ENCODE peak calls at places on chromosomes 5 and 9, in five cellular contexts. X is IMR-90, W is GM23248, G is tibial artery, H is right cardiac atrium. E is an unnamed sample.

GRCh38 chr5:142784405-142784955 is 14.3 kb downstream of the ARHGAP26 start:
- DNase-seq in X (no peak), W (peak; percentile 39), G (no peak), H (no peak), E (no peak)

GRCh38 chr5:180670157-180670556 is 20.8 kb upstream of the FLT4 start:
- DNase-seq in X (no peak), W (no peak), G (no peak), H (no peak), E (no peak)

GRCh38 chr9:68685770-68686169 is 19.3 kb upstream of the PIP5K1B start:
- DNase-seq in X (no peak), W (peak; percentile 10), G (no peak), H (no peak), E (no peak)

GRCh38 chr5:14267166-14267838 is 124.2 kb downstream of the TRIO start:
- DNase-seq in X (no peak), W (no peak), G (no peak), H (no peak), E (no peak)

GRCh38 chr9:133528001-133528886 is 3.5 kb upstream of the MYMK start:
- DNase-seq in X (no peak), W (no peak), G (no peak), H (no peak), E (no peak)

GRCh38 chr5:37889612-37890317 is 49.9 kb upstream of the GDNF start:
- DNase-seq in X (peak; percentile 88), W (peak; percentile 91), G (no peak), H (no peak), E (peak; percentile 89)

GRCh38 chr9:21831841-21832509 is 29.5 kb downstream of the MTAP start:
- DNase-seq in X (peak; percentile 98), W (peak; percentile 95), G (no peak), H (no peak), E (no peak)

GRCh38 chr9:97389249-97389648 is 22.6 kb upstream of the TDRD7 start:
- DNase-seq in X (no peak), W (no peak), G (no peak), H (no peak), E (no peak)

GRCh38 chr9:89801723-89802680 is 197.2 kb downstream of the GADD45G start:
- DNase-seq in X (no peak), W (no peak), G (no peak), H (peak; percentile 10), E (no peak)

GRCh38 chr9:123999668-124000067 is 11.9 kb upstream of the LHX2 start:
- DNase-seq in X (no peak), W (no peak), G (no peak), H (no peak), E (no peak)

GRCh38 chr9:124000161-124000783 is 11.3 kb upstream of the LHX2 start:
- DNase-seq in X (no peak), W (no peak), G (no peak), H (no peak), E (no peak)

GRCh38 chr9:124000784-124001444 is 10.7 kb upstream of the LHX2 start:
- DNase-seq in X (no peak), W (no peak), G (no peak), H (no peak), E (no peak)

GRCh38 chr9:124001865-124002525 is 9.6 kb upstream of the LHX2 start:
- DNase-seq in X (no peak), W (no peak), G (no peak), H (no peak), E (no peak)

GRCh38 chr9:124001445-124001799 is 10.1 kb upstream of the LHX2 start:
- DNase-seq in X (no peak), W (no peak), G (no peak), H (no peak), E (no peak)
- H3K27me3 ChIP-seq in X (peaks cover 94% of the 10 kb centered on the region), W (peaks cover 92% of the 10 kb centered on the region), G (peaks cover 96% of the 10 kb centered on the region), H (no peaks in the 10 kb centered on the region), E (peaks cover 93% of the 10 kb centered on the region)

GRCh38 chr9:130138791-130139190 is 33.4 kb upstream of the NCS1 start:
- DNase-seq in X (peak; percentile 97), W (peak; percentile 97), G (peak; percentile 79), H (peak; percentile 72), E (no peak)

GRCh38 chr9:130140701-130141100 is 31.5 kb upstream of the NCS1 start:
- DNase-seq in X (no peak), W (no peak), G (no peak), H (no peak), E (no peak)

GRCh38 chr9:130137081-130137869 is 34.9 kb upstream of the NCS1 start:
- DNase-seq in X (no peak), W (peak; percentile 16), G (no peak), H (no peak), E (no peak)

GRCh38 chr9:130139251-130139650 is 33.0 kb upstream of the NCS1 start:
- DNase-seq in X (no peak), W (no peak), G (no peak), H (no peak), E (no peak)

DNA sequence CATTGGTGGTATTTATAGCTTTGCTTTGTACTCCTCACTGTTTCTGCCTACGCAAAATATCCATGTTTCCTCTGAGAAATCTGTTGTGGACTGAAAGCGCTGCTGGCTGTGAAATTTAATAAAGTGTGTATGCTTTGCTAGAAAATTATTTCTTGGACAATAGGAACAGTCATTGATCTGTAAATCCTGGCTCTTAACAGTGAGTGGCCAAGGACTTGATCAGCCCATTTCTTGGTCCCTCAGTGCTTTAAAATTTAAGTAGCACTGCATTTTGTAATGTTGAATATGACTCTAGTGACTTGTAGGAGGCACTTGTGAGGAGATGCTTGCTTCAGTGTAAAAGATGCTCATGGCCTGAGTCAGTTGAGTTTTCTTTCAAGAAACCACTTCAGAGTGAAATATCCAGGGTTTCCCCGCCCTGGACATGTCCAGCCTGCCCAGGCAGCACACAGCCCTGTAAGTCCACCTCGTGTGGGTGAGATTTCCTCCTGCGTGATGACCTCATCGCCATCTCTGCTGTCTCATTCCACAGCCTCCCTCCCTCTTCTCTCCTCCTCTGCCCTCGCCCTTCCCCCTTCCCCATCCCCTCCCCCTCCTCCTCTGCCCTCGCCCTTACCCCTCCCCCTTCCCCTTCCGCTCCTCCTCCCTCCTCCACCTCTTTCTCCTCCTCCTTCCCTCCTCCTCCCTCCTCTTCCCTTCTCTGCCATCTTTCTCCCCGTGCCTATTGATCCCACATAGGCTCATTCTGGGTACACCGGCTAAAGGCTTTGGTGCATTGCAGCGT is 34.1 kb upstream of the NCS1 start:
- DNase-seq in X (peak; percentile 98), W (peak; percentile 97), G (no peak), H (peak; percentile 76), E (peak; percentile 84)
- H3K4me3 ChIP-seq in X (no peak overlapping the region), W (peak overlapping the region; percentile 26), G (no peak overlapping the region), H (no peak overlapping the region), E (no peak overlapping the region)

DNA sequence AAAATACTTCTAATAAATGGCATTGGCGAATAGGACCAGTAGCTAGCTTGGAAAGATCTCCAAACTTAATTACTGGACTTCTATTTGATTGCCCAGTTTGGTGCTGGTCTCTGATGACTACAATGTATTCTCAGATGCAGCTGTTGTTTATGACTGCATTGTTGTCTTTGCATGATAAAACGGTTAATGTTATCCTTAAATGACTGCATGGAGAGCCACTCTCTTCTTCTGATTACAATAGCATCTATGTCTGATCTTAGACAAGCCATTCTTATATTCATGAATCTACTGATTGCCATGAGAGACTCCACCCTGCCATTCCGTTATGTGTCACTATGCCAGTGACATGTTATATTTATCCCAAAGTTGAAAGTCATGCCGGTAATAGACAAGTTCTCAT is 42.9 kb upstream of the ERBIN start:
- DNase-seq in X (no peak), W (no peak), G (no peak), H (no peak), E (no peak)
- H3K4me1 ChIP-seq in X (peaks cover 3% of the 10 kb centered on the region), W (peaks cover 37% of the 10 kb centered on the region), G (no peaks in the 10 kb centered on the region), H (no peaks in the 10 kb centered on the region), E (peaks cover 14% of the 10 kb centered on the region)

GRCh38 chr5:168532471-168532870 is 3.4 kb downstream of the FBLL1 start:
- DNase-seq in X (no peak), W (no peak), G (no peak), H (no peak), E (no peak)
- H3K27me3 ChIP-seq in X (peaks cover 33% of the 10 kb centered on the region), W (peaks cover 30% of the 10 kb centered on the region), G (peaks cover 49% of the 10 kb centered on the region), H (no peaks in the 10 kb centered on the region), E (peaks cover 26% of the 10 kb centered on the region)

GRCh38 chr5:88671408-88671807 is 211.6 kb downstream of the MEF2C start:
- DNase-seq in X (no peak), W (no peak), G (no peak), H (no peak), E (no peak)
- H3K4me3 ChIP-seq in X (no peak overlapping the region), W (no peak overlapping the region), G (no peak overlapping the region), H (peak overlapping the region; percentile 31), E (no peak overlapping the region)

E was measured in RWPE2.